ENCODE peak calls at places on chromosomes 1 and 21, in seven cellular contexts. One of them, this sample, is unnamed. For H3K4me1, the result is how much of the 10 kb centered on the place peaks cover.

GRCh38 chr21:39006653-39007417 is 176.4 kb downstream of the PSMG1 start:
- DNase-seq in HCT116: no peak
- DNase-seq in uterus: peak
- DNase-seq in transverse colon: peak
- DNase-seq in prostate gland: peak
- DNase-seq in cardiac muscle cell: no peak
- DNase-seq in PC-3: no peak
- DNase-seq in this sample: peak

GRCh38 chr1:228807904-228808487 is 72.7 kb downstream of the RHOU start:
- DNase-seq in prostate gland: no peak
- DNase-seq in transverse colon: no peak
- DNase-seq in uterus: no peak
- DNase-seq in HCT116: no peak
- DNase-seq in PC-3: no peak
- DNase-seq in cardiac muscle cell: no peak
- DNase-seq in this sample: no peak

GRCh38 chr1:233138794-233139544 is 156.6 kb downstream of the PCNX2 start:
- DNase-seq in uterus: no peak
- DNase-seq in prostate gland: no peak
- DNase-seq in PC-3: no peak
- DNase-seq in cardiac muscle cell: no peak
- DNase-seq in transverse colon: no peak
- DNase-seq in HCT116: no peak
- DNase-seq in this sample: no peak

GRCh38 chr1:51661081-51661518 is 44.2 kb downstream of the OSBPL9 start:
- DNase-seq in PC-3: peak
- DNase-seq in uterus: no peak
- DNase-seq in transverse colon: no peak
- DNase-seq in prostate gland: no peak
- DNase-seq in cardiac muscle cell: peak
- DNase-seq in HCT116: no peak
- DNase-seq in this sample: no peak

GRCh38 chr1:94325379-94326302 is 88.3 kb upstream of the ARHGAP29 start:
- DNase-seq in transverse colon: no peak
- DNase-seq in cardiac muscle cell: no peak
- DNase-seq in HCT116: peak
- DNase-seq in prostate gland: no peak
- DNase-seq in PC-3: peak
- DNase-seq in uterus: no peak
- DNase-seq in this sample: no peak

GRCh38 chr21:35048183-35048601 is 910 bp downstream of the RUNX1 start:
- DNase-seq in transverse colon: no peak
- DNase-seq in HCT116: no peak
- DNase-seq in cardiac muscle cell: no peak
- DNase-seq in uterus: no peak
- DNase-seq in prostate gland: no peak
- DNase-seq in PC-3: peak
- DNase-seq in this sample: no peak

GRCh38 chr1:231032963-231033362 is 7.1 kb downstream of the FAM89A start:
- DNase-seq in cardiac muscle cell: no peak
- DNase-seq in uterus: no peak
- DNase-seq in HCT116: no peak
- DNase-seq in prostate gland: no peak
- DNase-seq in PC-3: no peak
- DNase-seq in transverse colon: no peak
- DNase-seq in this sample: no peak

GRCh38 chr21:31908106-31909031 is 35.5 kb downstream of the HUNK start:
- DNase-seq in uterus: peak
- DNase-seq in prostate gland: peak
- DNase-seq in transverse colon: peak
- DNase-seq in PC-3: peak
- DNase-seq in cardiac muscle cell: no peak
- DNase-seq in HCT116: no peak
- DNase-seq in this sample: no peak

GRCh38 chr21:29721242-29721641 is 218.6 kb downstream of the GRIK1 start:
- DNase-seq in prostate gland: no peak
- DNase-seq in transverse colon: no peak
- DNase-seq in HCT116: no peak
- DNase-seq in cardiac muscle cell: no peak
- DNase-seq in uterus: no peak
- DNase-seq in PC-3: no peak
- DNase-seq in this sample: no peak

GRCh38 chr1:112703706-112704105 is 3.2 kb downstream of the RHOC start:
- DNase-seq in uterus: no peak
- DNase-seq in transverse colon: no peak
- DNase-seq in prostate gland: no peak
- DNase-seq in HCT116: no peak
- DNase-seq in PC-3: no peak
- DNase-seq in cardiac muscle cell: no peak
- DNase-seq in this sample: no peak

GRCh38 chr1:21871943-21872342 is 59.9 kb downstream of the LDLRAD2 start:
- DNase-seq in transverse colon: peak
- DNase-seq in PC-3: peak
- DNase-seq in prostate gland: no peak
- DNase-seq in HCT116: no peak
- DNase-seq in cardiac muscle cell: no peak
- DNase-seq in uterus: no peak
- DNase-seq in this sample: no peak

GRCh38 chr1:201748331-201748730 is 80.6 kb upstream of the IPO9 start:
- DNase-seq in HCT116: no peak
- DNase-seq in transverse colon: no peak
- DNase-seq in prostate gland: no peak
- DNase-seq in PC-3: peak
- DNase-seq in uterus: no peak
- DNase-seq in cardiac muscle cell: no peak
- DNase-seq in this sample: peak

GRCh38 chr1:156898151-156898550 is 4.6 kb downstream of the PEAR1 start:
- DNase-seq in cardiac muscle cell: no peak
- DNase-seq in HCT116: no peak
- DNase-seq in uterus: peak
- DNase-seq in PC-3: peak
- DNase-seq in prostate gland: no peak
- DNase-seq in transverse colon: no peak
- DNase-seq in this sample: no peak

GRCh38 chr1:165114022-165114888 is 242.3 kb downstream of the LMX1A start:
- DNase-seq in HCT116: peak
- DNase-seq in prostate gland: peak
- DNase-seq in PC-3: peak
- DNase-seq in uterus: peak
- DNase-seq in cardiac muscle cell: peak
- DNase-seq in transverse colon: peak
- DNase-seq in this sample: no peak

GRCh38 chr1:29249170-29249691 is 12.9 kb downstream of the PTPRU start:
- DNase-seq in transverse colon: no peak
- DNase-seq in prostate gland: no peak
- DNase-seq in cardiac muscle cell: no peak
- DNase-seq in uterus: no peak
- DNase-seq in PC-3: no peak
- DNase-seq in HCT116: no peak
- DNase-seq in this sample: no peak

GRCh38 chr1:47871799-47872353 is 125.3 kb downstream of the TRABD2B start:
- DNase-seq in transverse colon: no peak
- DNase-seq in cardiac muscle cell: peak
- DNase-seq in prostate gland: no peak
- DNase-seq in uterus: no peak
- DNase-seq in PC-3: peak
- DNase-seq in HCT116: peak
- DNase-seq in this sample: no peak

GRCh38 chr1:22529901-22530621 is 33.2 kb upstream of the EPHA8 start:
- DNase-seq in transverse colon: no peak
- DNase-seq in prostate gland: no peak
- DNase-seq in uterus: peak
- DNase-seq in PC-3: no peak
- DNase-seq in cardiac muscle cell: no peak
- DNase-seq in HCT116: no peak
- DNase-seq in this sample: no peak

GRCh38 chr1:61132176-61133047 is 50.1 kb downstream of the NFIA start:
- DNase-seq in PC-3: no peak
- DNase-seq in uterus: no peak
- DNase-seq in HCT116: no peak
- DNase-seq in transverse colon: no peak
- DNase-seq in prostate gland: peak
- DNase-seq in cardiac muscle cell: no peak
- DNase-seq in this sample: no peak

GRCh38 chr1:45097944-45098343 is 85.9 kb downstream of the UROD start:
- DNase-seq in HCT116: no peak
- DNase-seq in PC-3: peak
- DNase-seq in uterus: no peak
- DNase-seq in cardiac muscle cell: no peak
- DNase-seq in prostate gland: no peak
- DNase-seq in transverse colon: no peak
- DNase-seq in this sample: no peak

GRCh38 chr1:45097079-45097478 is 85.0 kb downstream of the UROD start:
- DNase-seq in HCT116: no peak
- DNase-seq in PC-3: no peak
- DNase-seq in transverse colon: no peak
- DNase-seq in prostate gland: no peak
- DNase-seq in uterus: no peak
- DNase-seq in cardiac muscle cell: no peak
- DNase-seq in this sample: no peak

GRCh38 chr1:45089711-45090110 is 77.7 kb downstream of the UROD start:
- DNase-seq in HCT116: no peak
- DNase-seq in cardiac muscle cell: no peak
- DNase-seq in PC-3: no peak
- DNase-seq in prostate gland: no peak
- DNase-seq in uterus: no peak
- DNase-seq in transverse colon: no peak
- DNase-seq in this sample: no peak

GRCh38 chr1:45095450-45095849 is 83.4 kb downstream of the UROD start:
- DNase-seq in transverse colon: no peak
- DNase-seq in HCT116: no peak
- DNase-seq in PC-3: no peak
- DNase-seq in uterus: no peak
- DNase-seq in cardiac muscle cell: no peak
- DNase-seq in prostate gland: no peak
- DNase-seq in this sample: no peak

GRCh38 chr1:45093334-45093733 is 81.3 kb downstream of the UROD start:
- DNase-seq in transverse colon: no peak
- DNase-seq in cardiac muscle cell: no peak
- DNase-seq in HCT116: no peak
- DNase-seq in PC-3: no peak
- DNase-seq in uterus: no peak
- DNase-seq in prostate gland: no peak
- DNase-seq in this sample: no peak
- TF ChIP-seq CTCF in transverse colon: no peak
- TF ChIP-seq CTCF in cardiac muscle cell: no peak
- TF ChIP-seq CTCF in HCT116: no peak
- TF ChIP-seq CTCF in PC-3: no peak
- TF ChIP-seq CTCF in uterus: no peak
- TF ChIP-seq CTCF in prostate gland: no peak
- TF ChIP-seq CTCF in this sample: no peak

GRCh38 chr21:36763305-36763704 is 64.4 kb downstream of the SIM2 start:
- DNase-seq in uterus: no peak
- DNase-seq in HCT116: no peak
- DNase-seq in PC-3: no peak
- DNase-seq in cardiac muscle cell: no peak
- DNase-seq in prostate gland: no peak
- DNase-seq in transverse colon: no peak
- DNase-seq in this sample: no peak
- H3K4me1 ChIP-seq in uterus: under half
- H3K4me1 ChIP-seq in HCT116: under half
- H3K4me1 ChIP-seq in PC-3: under half
- H3K4me1 ChIP-seq in cardiac muscle cell: under half
- H3K4me1 ChIP-seq in prostate gland: under half
- H3K4me1 ChIP-seq in transverse colon: under half
- H3K4me1 ChIP-seq in this sample: under half

GRCh38 chr1:154502066-154502741 is at the start of the genes SHE and TDRD10:
- DNase-seq in HCT116: no peak
- DNase-seq in prostate gland: no peak
- DNase-seq in uterus: peak
- DNase-seq in PC-3: no peak
- DNase-seq in transverse colon: peak
- DNase-seq in cardiac muscle cell: peak
- DNase-seq in this sample: no peak

GRCh38 chr1:154499446-154499845 is 2.6 kb upstream of the TDRD10 start:
- DNase-seq in HCT116: no peak
- DNase-seq in prostate gland: no peak
- DNase-seq in cardiac muscle cell: no peak
- DNase-seq in uterus: no peak
- DNase-seq in transverse colon: no peak
- DNase-seq in PC-3: no peak
- DNase-seq in this sample: no peak

GRCh38 chr1:154502742-154503111 is 515 bp upstream of the SHE start:
- DNase-seq in PC-3: no peak
- DNase-seq in HCT116: no peak
- DNase-seq in prostate gland: no peak
- DNase-seq in cardiac muscle cell: no peak
- DNase-seq in uterus: no peak
- DNase-seq in transverse colon: no peak
- DNase-seq in this sample: no peak

GRCh38 chr1:154500533-154500932 is 1.5 kb upstream of the TDRD10 start:
- DNase-seq in uterus: no peak
- DNase-seq in HCT116: no peak
- DNase-seq in cardiac muscle cell: no peak
- DNase-seq in PC-3: no peak
- DNase-seq in transverse colon: no peak
- DNase-seq in prostate gland: no peak
- DNase-seq in this sample: no peak

DNA sequence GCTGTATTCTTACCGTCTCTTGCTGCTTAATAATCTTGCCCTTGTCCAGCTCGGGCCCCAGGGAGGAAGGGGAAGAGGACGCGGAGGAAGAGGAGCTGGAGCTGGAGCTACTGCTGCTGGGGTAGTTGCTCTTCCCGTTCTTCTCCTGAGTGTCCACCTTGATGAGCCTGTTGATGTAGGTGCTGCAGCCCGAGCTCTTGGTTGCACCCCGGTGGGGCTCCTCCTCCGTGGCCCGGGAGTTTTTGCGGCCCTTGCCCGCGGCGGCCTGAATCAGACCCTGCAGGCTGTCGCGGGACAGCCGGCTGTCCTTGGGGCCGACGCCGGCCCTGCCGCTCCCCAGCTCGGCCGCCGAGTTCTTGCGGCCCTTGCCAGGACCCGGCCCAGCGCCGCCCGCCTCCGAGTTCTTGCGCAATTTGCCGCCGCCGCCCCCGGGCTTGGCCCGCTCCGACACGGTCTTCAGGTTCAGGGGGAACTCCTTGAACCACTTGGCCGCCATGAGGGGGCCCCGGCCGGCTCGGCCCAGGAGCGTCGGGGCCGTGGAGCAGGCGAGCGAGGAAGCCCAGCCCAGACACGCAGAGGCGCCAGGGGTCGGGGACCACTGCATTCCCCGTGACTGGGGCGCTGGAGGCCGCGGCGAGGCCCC is 475 bp upstream of the TDRD10 start:
- DNase-seq in HCT116: no peak
- DNase-seq in transverse colon: peak
- DNase-seq in cardiac muscle cell: peak
- DNase-seq in PC-3: no peak
- DNase-seq in prostate gland: no peak
- DNase-seq in uterus: peak
- DNase-seq in this sample: no peak
- H3K4me3 ChIP-seq in HCT116: no peak
- H3K4me3 ChIP-seq in transverse colon: peak
- H3K4me3 ChIP-seq in cardiac muscle cell: peak
- H3K4me3 ChIP-seq in PC-3: no peak
- H3K4me3 ChIP-seq in prostate gland: peak
- H3K4me3 ChIP-seq in uterus: peak
- H3K4me3 ChIP-seq in this sample: peak

GRCh38 chr1:154313066-154313356 is 7.9 kb upstream of the AQP10 start:
- DNase-seq in uterus: no peak
- DNase-seq in prostate gland: no peak
- DNase-seq in PC-3: no peak
- DNase-seq in HCT116: no peak
- DNase-seq in cardiac muscle cell: no peak
- DNase-seq in transverse colon: no peak
- DNase-seq in this sample: no peak
- TF ChIP-seq CTCF in uterus: no peak
- TF ChIP-seq CTCF in prostate gland: no peak
- TF ChIP-seq CTCF in PC-3: no peak
- TF ChIP-seq CTCF in HCT116: no peak
- TF ChIP-seq CTCF in cardiac muscle cell: no peak
- TF ChIP-seq CTCF in transverse colon: no peak
- TF ChIP-seq CTCF in this sample: no peak

This sample was measured in thoracic aorta.